ENCODE peak calls at places on chromosomes 1 and 21, in nine cellular contexts. V is GM12865; K is SHP77; D is GM10248; O is nucleus accumbens; S is activated CD8-positive, alpha-beta memory T cell treated with anti-CD3 and anti-CD28 coated beads, Interleukin-2, amount 10 ng/mL, durations not matched to agents 7 days and 5 days; J is activated T-helper 1 cell treated with anti-CD3 and anti-CD28 coated beads, Interleukin-2, amount 50 U/mL, for 16 hours; U is neuronal stem cell; W is T-cell. Y is an unnamed sample.

GRCh38 chr1:246901874-246902273 is 29.9 kb downstream of the AHCTF1 start:
- DNase-seq in V (no peak), K (no peak), D (no peak), O (no peak), S (no peak), J (no peak), U (no peak), W (no peak), Y (no peak)

GRCh38 chr1:86263101-86263500 is 106.5 kb upstream of the COL24A1 start:
- DNase-seq in V (no peak), K (no peak), D (no peak), O (no peak), S (no peak), J (no peak), U (no peak), W (no peak), Y (no peak)

GRCh38 chr1:53410100-53410541 is 49.1 kb upstream of the DMRTB1 start:
- DNase-seq in V (peak), K (no peak), D (no peak), O (no peak), S (peak), J (no peak), U (no peak), W (peak), Y (peak)

GRCh38 chr1:25769625-25770024 is 30.4 kb upstream of the SELENON start:
- DNase-seq in V (no peak), K (no peak), D (no peak), O (no peak), S (no peak), J (no peak), U (no peak), W (no peak), Y (no peak)

GRCh38 chr1:9861371-9861770 is 37.6 kb upstream of the CLSTN1 start:
- DNase-seq in V (peak), K (no peak), D (no peak), O (no peak), S (no peak), J (no peak), U (no peak), W (no peak), Y (no peak)

GRCh38 chr21:43754948-43755781 is 20.9 kb downstream of the CSTB start:
- DNase-seq in V (no peak), K (no peak), D (no peak), O (no peak), S (no peak), J (no peak), U (no peak), W (no peak), Y (no peak)

GRCh38 chr1:215076312-215076711 is 6.2 kb upstream of the KCNK2 start:
- DNase-seq in V (peak), K (peak), D (peak), O (no peak), S (no peak), J (no peak), U (no peak), W (no peak), Y (peak)

GRCh38 chr1:184362876-184363275 is 24.0 kb upstream of the C1orf21 start:
- DNase-seq in V (no peak), K (no peak), D (no peak), O (no peak), S (no peak), J (no peak), U (no peak), W (no peak), Y (no peak)

GRCh38 chr1:22643381-22643780 is at the start of gene C1QC:
- DNase-seq in V (no peak), K (no peak), D (no peak), O (no peak), S (no peak), J (no peak), U (no peak), W (no peak), Y (no peak)

GRCh38 chr1:179754031-179754624 is 11.0 kb downstream of the FAM163A start:
- DNase-seq in V (no peak), K (no peak), D (no peak), O (no peak), S (no peak), J (no peak), U (no peak), W (no peak), Y (no peak)

GRCh38 chr21:15121655-15122120 is 56.9 kb upstream of the NRIP1 start:
- DNase-seq in V (no peak), K (no peak), D (no peak), O (no peak), S (no peak), J (no peak), U (no peak), W (no peak), Y (no peak)

GRCh38 chr1:164624393-164624792 is 65.4 kb downstream of the PBX1 start:
- DNase-seq in V (no peak), K (no peak), D (no peak), O (no peak), S (no peak), J (no peak), U (no peak), W (no peak), Y (no peak)

GRCh38 chr21:44907966-44908364 is 12.7 kb downstream of the ITGB2 start:
- DNase-seq in V (no peak), K (no peak), D (no peak), O (no peak), S (no peak), J (no peak), U (no peak), W (no peak), Y (no peak)

GRCh38 chr1:241789061-241789460 is 58.9 kb upstream of the EXO1 start:
- DNase-seq in V (no peak), K (no peak), D (no peak), O (no peak), S (no peak), J (no peak), U (no peak), W (no peak), Y (no peak)

GRCh38 chr1:32881291-32881690 is 5.0 kb upstream of the HPCA start:
- DNase-seq in V (no peak), K (no peak), D (no peak), O (no peak), S (no peak), J (no peak), U (no peak), W (no peak), Y (no peak)

GRCh38 chr1:86100401-86100800 is 56.2 kb downstream of the COL24A1 start:
- DNase-seq in V (no peak), K (no peak), D (no peak), O (no peak), S (no peak), J (no peak), U (no peak), W (no peak), Y (no peak)

GRCh38 chr1:211975152-211975941 is 60.0 kb downstream of the INTS7 start:
- DNase-seq in V (no peak), K (no peak), D (no peak), O (no peak), S (no peak), J (no peak), U (no peak), W (no peak), Y (no peak)

GRCh38 chr1:171563675-171564074 is 58.4 kb upstream of the MYOCOS start:
- DNase-seq in V (no peak), K (no peak), D (no peak), O (no peak), S (no peak), J (no peak), U (no peak), W (no peak), Y (no peak)

GRCh38 chr1:109482796-109483638 is 688 bp upstream of the ATXN7L2 start:
- DNase-seq in V (no peak), K (peak), D (no peak), O (peak), S (peak), J (no peak), U (no peak), W (no peak), Y (peak)

GRCh38 chr1:65674522-65674921 is 118.2 kb upstream of the PDE4B start:
- DNase-seq in V (no peak), K (no peak), D (no peak), O (no peak), S (no peak), J (no peak), U (no peak), W (no peak), Y (no peak)

GRCh38 chr1:39047374-39048229 is 21.5 kb downstream of the NDUFS5 start:
- DNase-seq in V (peak), K (no peak), D (peak), O (no peak), S (no peak), J (no peak), U (no peak), W (no peak), Y (no peak)

GRCh38 chr1:6614019-6614952 is 755 bp downstream of the PHF13 start:
- DNase-seq in V (peak), K (no peak), D (peak), O (no peak), S (peak), J (no peak), U (no peak), W (no peak), Y (peak)

GRCh38 chr1:205840524-205840923 is 9.4 kb downstream of the PM20D1 start:
- DNase-seq in V (no peak), K (no peak), D (no peak), O (no peak), S (no peak), J (no peak), U (no peak), W (no peak), Y (no peak)

GRCh38 chr1:200699871-200700270 is 30.2 kb upstream of the DDX59 start:
- DNase-seq in V (peak), K (no peak), D (no peak), O (no peak), S (no peak), J (no peak), U (no peak), W (no peak), Y (peak)

GRCh38 chr1:50611675-50612074 is 188.4 kb upstream of the DMRTA2 start:
- DNase-seq in V (no peak), K (no peak), D (no peak), O (no peak), S (peak), J (no peak), U (no peak), W (no peak), Y (no peak)

GRCh38 chr1:184156521-184157395 is 105.2 kb downstream of the TSEN15 start:
- DNase-seq in V (no peak), K (no peak), D (no peak), O (no peak), S (no peak), J (no peak), U (no peak), W (no peak), Y (no peak)

GRCh38 chr1:234782821-234783220 is 172.8 kb upstream of the IRF2BP2 start:
- DNase-seq in V (no peak), K (no peak), D (no peak), O (no peak), S (peak), J (no peak), U (no peak), W (no peak), Y (no peak)

GRCh38 chr1:84693009-84693408 is 2.7 kb upstream of the SSX2IP start:
- DNase-seq in V (peak), K (no peak), D (no peak), O (no peak), S (no peak), J (no peak), U (no peak), W (no peak), Y (no peak)

GRCh38 chr1:219277304-219277840 is 103.7 kb downstream of the LYPLAL1 start:
- DNase-seq in V (no peak), K (no peak), D (no peak), O (no peak), S (no peak), J (no peak), U (no peak), W (no peak), Y (no peak)